ENCODE peak calls at places on chromosomes 5 and 9, in ten cellular contexts. Q is endothelial cell of umbilical vein, J is fibroblast of lung, O is left ventricle myocardium inferior, A is upper lobe of right lung, L is HL-60, V is K562, S is tibial nerve, T is testis, X is Peyer's patch. Y is an unnamed sample.

GRCh38 chr5:160353379-160353778 is 17.0 kb downstream of the C1QTNF2 start:
- DNase-seq in X (no peak), V (no peak), O (peak), J (no peak), T (peak), A (no peak), S (no peak), Q (no peak), L (no peak), Y (no peak)

GRCh38 chr9:125412166-125412565 is 150.5 kb downstream of the GAPVD1 start:
- DNase-seq in J (no peak), T (no peak), V (no peak), S (no peak), L (no peak), X (no peak), Q (no peak), O (no peak), A (no peak), Y (no peak)

GRCh38 chr9:128006360-128007024 is 25.7 kb upstream of the EEIG1 start:
- DNase-seq in J (no peak), L (no peak), Q (peak), A (no peak), X (no peak), V (no peak), O (no peak), S (no peak), T (no peak), Y (peak)

GRCh38 chr5:33894566-33894965 is 2.8 kb upstream of the ADAMTS12 start:
- DNase-seq in V (no peak), T (no peak), S (no peak), Q (no peak), O (no peak), A (no peak), X (no peak), J (no peak), L (no peak), Y (no peak)

GRCh38 chr9:472676-473075 is 258.0 kb downstream of the DOCK8 start:
- DNase-seq in S (no peak), L (no peak), V (no peak), J (no peak), A (no peak), O (no peak), X (no peak), T (no peak), Q (no peak), Y (no peak)

GRCh38 chr9:122695696-122696095 is 20.8 kb downstream of the OR1L3 start:
- DNase-seq in J (no peak), X (no peak), L (no peak), Q (no peak), T (no peak), S (no peak), O (no peak), V (no peak), A (no peak), Y (peak)

GRCh38 chr5:107532182-107532878 is 138.4 kb downstream of the EFNA5 start:
- DNase-seq in Q (no peak), T (no peak), O (no peak), A (no peak), S (no peak), V (no peak), L (no peak), X (no peak), J (no peak), Y (no peak)

GRCh38 chr9:29150606-29151005 is 1577.3 kb upstream of the C9orf72 start:
- DNase-seq in J (no peak), X (no peak), Q (no peak), T (no peak), S (no peak), V (no peak), A (no peak), O (no peak), L (no peak), Y (no peak)

GRCh38 chr9:89256690-89257089 is 54.3 kb upstream of the CKS2 start:
- DNase-seq in X (no peak), T (no peak), O (no peak), J (no peak), S (no peak), A (no peak), Q (no peak), V (peak), L (no peak), Y (no peak)

GRCh38 chr9:107585465-107585864 is 95.9 kb upstream of the KLF4 start:
- DNase-seq in O (no peak), L (no peak), A (no peak), Q (no peak), J (no peak), V (no peak), T (no peak), X (no peak), S (no peak), Y (no peak)

GRCh38 chr9:4666042-4666699 is at the start of gene SPATA6L:
- DNase-seq in T (peak), J (peak), L (peak), Q (peak), O (peak), S (no peak), V (no peak), X (peak), A (peak), Y (no peak)

GRCh38 chr5:61318374-61318773 is 13.7 kb upstream of the ZSWIM6 start:
- DNase-seq in S (no peak), O (no peak), L (no peak), A (no peak), V (no peak), X (no peak), J (no peak), Q (peak), T (no peak), Y (no peak)

GRCh38 chr9:135087489-135087791 is at the start of gene OLFM1:
- DNase-seq in A (peak), X (no peak), O (peak), Q (peak), J (peak), V (peak), L (peak), S (peak), T (peak), Y (peak)

GRCh38 chr9:134252084-134252830 is 74.0 kb upstream of the RXRA start:
- DNase-seq in T (no peak), X (no peak), L (no peak), A (no peak), O (no peak), Q (no peak), J (no peak), S (no peak), V (no peak), Y (no peak)

GRCh38 chr5:93653716-93654115 is 70.7 kb downstream of the NR2F1 start:
- DNase-seq in T (no peak), A (no peak), X (no peak), V (no peak), S (no peak), Q (no peak), J (no peak), O (no peak), L (no peak), Y (no peak)

GRCh38 chr9:21559402-21560280 is 77.5 kb upstream of the IFNE start:
- DNase-seq in L (no peak), V (no peak), O (no peak), T (peak), X (no peak), Q (peak), J (peak), S (no peak), A (peak), Y (peak)

GRCh38 chr5:149748471-149749094 is 18.5 kb downstream of the PPARGC1B start:
- DNase-seq in T (no peak), A (no peak), X (no peak), S (no peak), Q (no peak), O (no peak), J (no peak), V (no peak), L (no peak), Y (no peak)

GRCh38 chr5:149747141-149747832 is 17.2 kb downstream of the PPARGC1B start:
- DNase-seq in A (peak), T (no peak), J (no peak), V (no peak), Q (no peak), X (no peak), L (no peak), O (no peak), S (no peak), Y (peak)

GRCh38 chr5:149747833-149748366 is 17.8 kb downstream of the PPARGC1B start:
- DNase-seq in L (no peak), Q (no peak), V (no peak), S (no peak), T (no peak), J (no peak), X (no peak), A (no peak), O (no peak), Y (peak)

GRCh38 chr5:149749481-149750365 is 19.6 kb downstream of the PPARGC1B start:
- DNase-seq in J (no peak), A (no peak), O (no peak), V (no peak), L (peak), X (no peak), Q (no peak), T (no peak), S (no peak), Y (peak)

DNA sequence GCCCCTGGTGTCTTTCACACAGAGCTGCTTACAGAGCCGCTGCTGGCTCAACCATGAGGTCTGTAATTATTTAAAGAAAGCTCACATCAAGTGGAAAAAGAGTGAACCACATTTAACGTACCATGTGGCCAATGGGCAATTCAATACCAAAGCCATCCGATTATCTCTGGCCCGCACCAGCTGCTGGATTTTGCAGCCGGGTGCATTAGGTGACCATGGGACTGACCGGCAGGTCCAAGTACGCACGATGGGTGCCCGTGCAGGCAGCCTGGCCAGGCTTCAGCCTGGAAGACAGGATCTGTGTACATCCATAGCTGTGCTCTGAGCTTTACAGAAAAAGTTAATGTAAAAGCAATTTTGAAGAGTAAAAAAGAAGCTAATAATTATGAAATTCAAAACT is 20.5 kb downstream of the PPARGC1B start:
- DNase-seq in V (no peak), A (no peak), O (no peak), X (no peak), S (no peak), T (no peak), Q (no peak), J (no peak), L (no peak), Y (no peak)
- H3K27ac ChIP-seq in V (no peak), A (no peak), O (peak), X (peak), S (no peak), T (no peak), Q (no peak), J (no peak), L (no peak), Y (peak)

GRCh38 chr5:76954383-76954763 is 1.5 kb downstream of the CRHBP start:
- DNase-seq in A (no peak), T (no peak), S (no peak), O (no peak), Q (no peak), X (no peak), L (no peak), V (no peak), J (no peak), Y (no peak)

GRCh38 chr5:76958976-76959767 is 6.3 kb downstream of the CRHBP start:
- DNase-seq in S (no peak), L (no peak), O (no peak), J (peak), X (no peak), A (no peak), T (no peak), V (peak), Q (peak), Y (peak)

GRCh38 chr5:76952795-76953536 is at the start of gene CRHBP:
- DNase-seq in L (no peak), X (no peak), T (no peak), O (no peak), S (no peak), V (no peak), J (no peak), A (no peak), Q (no peak), Y (no peak)

GRCh38 chr5:76956033-76956432 is 3.2 kb downstream of the CRHBP start:
- DNase-seq in L (no peak), Q (no peak), S (no peak), T (no peak), J (no peak), A (no peak), X (no peak), O (no peak), V (no peak), Y (no peak)

DNA sequence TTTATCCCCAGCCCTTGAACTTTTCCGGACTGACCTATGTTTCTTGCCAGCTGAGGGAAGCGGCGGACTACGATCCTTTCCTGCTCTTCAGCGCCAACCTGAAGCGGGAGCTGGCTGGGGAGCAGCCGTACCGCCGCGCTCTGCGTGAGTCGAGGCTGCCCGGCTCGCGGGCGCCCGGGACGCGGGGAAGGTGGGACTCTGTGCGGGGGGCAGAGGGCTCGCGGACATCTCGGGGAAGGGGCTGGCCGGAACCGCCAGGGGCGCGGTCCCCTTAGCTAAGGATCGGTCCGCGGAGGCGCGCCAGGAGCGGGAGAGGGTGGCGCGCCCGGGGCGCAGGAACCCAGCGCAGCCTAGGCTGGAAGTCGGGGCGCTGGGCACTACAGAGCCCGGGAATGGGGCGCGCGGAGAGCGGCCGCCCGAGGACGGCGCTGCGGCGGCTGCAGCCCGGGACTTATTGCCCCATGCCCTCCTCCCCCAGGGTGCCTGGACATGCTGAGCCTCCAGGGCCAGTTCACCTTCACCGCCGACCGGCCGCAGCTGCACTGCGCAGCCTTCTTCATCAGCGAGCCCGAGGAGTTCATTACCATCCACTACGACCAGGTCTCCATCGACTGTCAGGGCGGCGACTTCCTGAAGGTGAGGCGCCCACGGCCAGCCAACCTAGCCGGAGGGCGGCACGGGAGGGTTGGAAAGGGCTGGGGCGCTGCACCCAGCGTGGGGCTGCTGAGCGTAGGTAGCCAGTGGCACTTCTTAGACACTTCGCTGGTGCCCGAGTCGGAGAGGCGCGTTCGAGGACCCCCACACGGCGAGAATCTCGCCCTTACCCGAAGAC is 922 bp downstream of the CRHBP start:
- DNase-seq in J (peak), Q (peak), L (no peak), T (peak), X (no peak), S (no peak), V (no peak), A (no peak), O (no peak), Y (no peak)
- TF ChIP-seq CTCF in J (no peak), Q (no peak), L (no peak), T (no peak), X (no peak), S (no peak), V (no peak), A (no peak), O (no peak), Y (no peak)

GRCh38 chr5:150789431-150789830 is 10.9 kb downstream of the SMIM3 start:
- DNase-seq in V (no peak), J (peak), S (no peak), X (no peak), T (no peak), L (no peak), A (no peak), Q (no peak), O (no peak), Y (no peak)
- H3K27ac ChIP-seq in V (no peak), J (peak), S (no peak), X (peak), T (no peak), L (peak), A (peak), Q (no peak), O (peak), Y (peak)

GRCh38 chr5:79774171-79774854 is 84.7 kb downstream of the CMYA5 start:
- DNase-seq in J (no peak), A (no peak), L (no peak), Q (no peak), O (no peak), S (no peak), V (peak), X (no peak), T (peak), Y (peak)
- TF ChIP-seq CTCF in J (no peak), A (peak), L (no peak), Q (no peak), O (peak), S (no peak), V (peak), X (no peak), T (peak), Y (no peak)

DNA sequence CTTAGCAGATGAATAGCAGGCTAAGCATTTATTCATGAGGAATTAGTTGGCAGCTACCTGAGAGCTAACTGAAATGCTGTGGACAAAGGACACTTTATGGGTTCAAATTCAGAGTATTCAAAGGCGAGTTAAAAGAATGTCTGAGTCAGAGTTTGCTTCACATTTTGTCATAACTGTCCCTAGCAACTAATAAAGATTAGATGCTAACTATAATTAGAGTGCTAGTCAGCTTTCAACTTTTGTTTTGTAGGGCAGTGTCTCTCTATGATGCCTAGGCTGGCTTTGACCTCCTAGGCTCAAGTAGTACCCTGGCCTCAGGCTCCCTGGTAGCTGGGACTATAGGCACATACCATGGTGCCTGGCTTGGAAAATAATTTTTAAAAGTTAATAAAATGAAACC is 4.6 kb downstream of the SMC5 start:
- DNase-seq in S (no peak), Q (no peak), O (no peak), X (no peak), T (no peak), V (no peak), L (no peak), J (peak), A (no peak), Y (no peak)
- H3K27ac ChIP-seq in S (no peak), Q (no peak), O (peak), X (no peak), T (no peak), V (no peak), L (no peak), J (peak), A (peak), Y (no peak)

GRCh38 chr5:41707853-41708603 is 162.2 kb downstream of the OXCT1 start:
- DNase-seq in V (peak), X (no peak), A (no peak), Q (peak), L (peak), J (peak), O (no peak), T (no peak), S (no peak), Y (peak)
- TF ChIP-seq CTCF in V (peak), X (no peak), A (no peak), Q (peak), L (no peak), J (peak), O (peak), T (no peak), S (no peak), Y (peak)

Y was measured in RWPE1.